ENCODE peak calls at places on chromosomes 4 and X, in seven cellular contexts. One of them, this sample, is unnamed.
A peak's percentile ranks its signal among the peaks of the same experiment; 100 is the strongest.

GRCh38 chr4:185343726-185344581 is 51.8 kb downstream of the LRP2BP start:
- DNase-seq in H1: no peak
- DNase-seq in HCT116: no peak
- DNase-seq in HepG2: no peak
- DNase-seq in GM12878: no peak
- DNase-seq in K562: no peak
- DNase-seq in SK-N-SH: peak; percentile 66
- DNase-seq in this sample: no peak

GRCh38 chrX:106177106-106177981 is 9.2 kb downstream of the PWWP3B start:
- DNase-seq in GM12878: no peak
- DNase-seq in HepG2: no peak
- DNase-seq in HCT116: no peak
- DNase-seq in H1: peak; percentile 33
- DNase-seq in SK-N-SH: no peak
- DNase-seq in K562: no peak
- DNase-seq in this sample: no peak

GRCh38 chrX:72038016-72038415 is 93.7 kb downstream of the RTL5 start:
- DNase-seq in K562: no peak
- DNase-seq in GM12878: no peak
- DNase-seq in HepG2: no peak
- DNase-seq in HCT116: no peak
- DNase-seq in SK-N-SH: no peak
- DNase-seq in H1: no peak
- DNase-seq in this sample: no peak

GRCh38 chr4:113410686-113411085 is 350.9 kb downstream of the CAMK2D start:
- DNase-seq in HCT116: no peak
- DNase-seq in H1: no peak
- DNase-seq in HepG2: no peak
- DNase-seq in GM12878: no peak
- DNase-seq in SK-N-SH: no peak
- DNase-seq in K562: no peak
- DNase-seq in this sample: no peak

GRCh38 chrX:134599173-134599914 is 58.9 kb downstream of the PLAC1 start:
- DNase-seq in HCT116: no peak
- DNase-seq in HepG2: no peak
- DNase-seq in H1: no peak
- DNase-seq in SK-N-SH: no peak
- DNase-seq in K562: no peak
- DNase-seq in GM12878: peak; percentile 8
- DNase-seq in this sample: no peak

GRCh38 chr4:186067757-186068385 is 1.1 kb upstream of the TLR3 start:
- DNase-seq in K562: no peak
- DNase-seq in GM12878: peak; percentile 25
- DNase-seq in H1: peak; percentile 10
- DNase-seq in SK-N-SH: peak; percentile 31
- DNase-seq in HCT116: peak; percentile 64
- DNase-seq in HepG2: peak; percentile 67
- DNase-seq in this sample: peak; percentile 25

GRCh38 chrX:39856472-39857121 is 241.2 kb downstream of the BCOR start:
- DNase-seq in K562: no peak
- DNase-seq in H1: no peak
- DNase-seq in GM12878: no peak
- DNase-seq in HepG2: no peak
- DNase-seq in HCT116: no peak
- DNase-seq in SK-N-SH: no peak
- DNase-seq in this sample: no peak

GRCh38 chr4:15078682-15079642 is 76.7 kb downstream of the CPEB2 start:
- DNase-seq in H1: no peak
- DNase-seq in HepG2: no peak
- DNase-seq in GM12878: no peak
- DNase-seq in HCT116: no peak
- DNase-seq in K562: no peak
- DNase-seq in SK-N-SH: no peak
- DNase-seq in this sample: no peak

GRCh38 chr4:911221-911751 is 20.8 kb downstream of the GAK start:
- DNase-seq in SK-N-SH: no peak
- DNase-seq in K562: no peak
- DNase-seq in GM12878: no peak
- DNase-seq in HepG2: no peak
- DNase-seq in HCT116: no peak
- DNase-seq in H1: no peak
- DNase-seq in this sample: no peak

GRCh38 chr4:137422666-137423065 is 109.6 kb downstream of the PCDH18 start:
- DNase-seq in SK-N-SH: no peak
- DNase-seq in K562: no peak
- DNase-seq in GM12878: no peak
- DNase-seq in HepG2: no peak
- DNase-seq in HCT116: no peak
- DNase-seq in H1: no peak
- DNase-seq in this sample: no peak

GRCh38 chrX:16204538-16204937 is 37.3 kb downstream of the MAGEB17 start:
- DNase-seq in K562: no peak
- DNase-seq in HepG2: no peak
- DNase-seq in HCT116: no peak
- DNase-seq in H1: no peak
- DNase-seq in SK-N-SH: no peak
- DNase-seq in GM12878: no peak
- DNase-seq in this sample: no peak

GRCh38 chr4:63275491-63275890 is 1133.8 kb downstream of the TECRL start:
- DNase-seq in HCT116: no peak
- DNase-seq in HepG2: no peak
- DNase-seq in GM12878: no peak
- DNase-seq in H1: no peak
- DNase-seq in SK-N-SH: no peak
- DNase-seq in K562: no peak
- DNase-seq in this sample: no peak

GRCh38 chr4:40731792-40732245 is 17.9 kb upstream of the NSUN7 start:
- DNase-seq in H1: no peak
- DNase-seq in SK-N-SH: peak; percentile 28
- DNase-seq in GM12878: no peak
- DNase-seq in HepG2: peak; percentile 28
- DNase-seq in HCT116: no peak
- DNase-seq in K562: no peak
- DNase-seq in this sample: no peak

GRCh38 chr4:153169811-153170210 is 34.4 kb upstream of the TRIM2 start:
- DNase-seq in HCT116: no peak
- DNase-seq in SK-N-SH: no peak
- DNase-seq in HepG2: no peak
- DNase-seq in GM12878: no peak
- DNase-seq in H1: no peak
- DNase-seq in K562: no peak
- DNase-seq in this sample: no peak

GRCh38 chrX:97322401-97322800 is 438.7 kb downstream of the RPA4 start:
- DNase-seq in HCT116: no peak
- DNase-seq in HepG2: no peak
- DNase-seq in SK-N-SH: no peak
- DNase-seq in H1: no peak
- DNase-seq in GM12878: no peak
- DNase-seq in K562: no peak
- DNase-seq in this sample: no peak

GRCh38 chr4:78591404-78591803 is 39.8 kb downstream of the ANXA3 start:
- DNase-seq in GM12878: no peak
- DNase-seq in K562: no peak
- DNase-seq in H1: no peak
- DNase-seq in SK-N-SH: no peak
- DNase-seq in HCT116: no peak
- DNase-seq in HepG2: no peak
- DNase-seq in this sample: no peak

GRCh38 chr4:8904041-8904501 is 32.4 kb upstream of the HMX1 start:
- DNase-seq in K562: no peak
- DNase-seq in H1: no peak
- DNase-seq in HepG2: no peak
- DNase-seq in HCT116: no peak
- DNase-seq in GM12878: no peak
- DNase-seq in SK-N-SH: no peak
- DNase-seq in this sample: no peak

DNA sequence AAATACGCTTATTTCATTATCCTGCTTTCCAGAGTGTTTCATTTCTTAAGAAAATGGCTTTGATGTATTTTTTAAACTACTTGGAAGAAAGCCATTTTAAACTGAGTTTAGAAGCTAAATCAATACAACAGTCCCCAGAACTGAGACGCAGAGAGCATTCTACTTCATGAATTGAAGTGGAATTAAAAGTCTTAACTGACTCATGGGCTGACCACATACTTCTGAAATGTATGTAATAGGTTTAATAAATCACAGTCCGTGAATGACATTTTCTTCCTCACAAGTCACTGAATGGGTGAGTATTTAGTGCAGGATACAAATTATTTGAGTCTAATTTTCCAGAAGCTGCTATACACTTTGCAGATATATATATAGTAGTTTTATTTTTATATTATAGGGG is 55.6 kb downstream of the EMCN start:
- DNase-seq in HCT116: no peak
- DNase-seq in HepG2: no peak
- DNase-seq in GM12878: no peak
- DNase-seq in K562: no peak
- DNase-seq in SK-N-SH: no peak
- DNase-seq in H1: no peak
- DNase-seq in this sample: no peak
- TF ChIP-seq SIN3A in HCT116: no peak
- TF ChIP-seq SIN3A in HepG2: no peak
- TF ChIP-seq SIN3A in GM12878: no peak
- TF ChIP-seq SIN3A in K562: no peak
- TF ChIP-seq SIN3A in SK-N-SH: no peak
- TF ChIP-seq SIN3A in H1: no peak
- TF ChIP-seq SIN3A in this sample: no peak

DNA sequence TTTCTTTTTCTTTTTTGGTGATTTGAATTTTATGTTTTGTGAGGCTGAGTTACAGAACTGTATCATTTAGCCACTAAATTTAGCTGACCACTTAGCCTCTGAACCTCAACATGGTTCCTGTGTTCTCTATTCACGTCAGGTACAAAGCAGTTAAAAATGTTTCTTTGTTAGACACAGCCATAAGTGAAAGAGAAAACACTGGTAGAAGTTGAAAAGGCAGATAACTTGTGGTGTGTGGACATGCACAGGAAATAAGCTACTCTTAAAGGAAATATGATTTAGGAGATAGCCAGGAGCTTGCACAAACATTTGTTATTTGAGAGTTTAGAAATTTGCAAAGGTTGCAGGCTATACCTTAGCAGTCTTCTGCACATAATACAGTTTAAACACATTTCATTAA is 171.0 kb upstream of the RPS6KA3 start:
- DNase-seq in K562: no peak
- DNase-seq in H1: no peak
- DNase-seq in GM12878: no peak
- DNase-seq in HCT116: no peak
- DNase-seq in SK-N-SH: no peak
- DNase-seq in HepG2: peak; percentile 21
- DNase-seq in this sample: no peak
- TF ChIP-seq SIN3A in K562: no peak
- TF ChIP-seq SIN3A in H1: no peak
- TF ChIP-seq SIN3A in GM12878: no peak
- TF ChIP-seq SIN3A in HCT116: no peak
- TF ChIP-seq SIN3A in SK-N-SH: no peak
- TF ChIP-seq SIN3A in HepG2: no peak
- TF ChIP-seq SIN3A in this sample: no peak

GRCh38 chr4:170008376-170008775 is 17.8 kb downstream of the MFAP3L start:
- DNase-seq in HepG2: no peak
- DNase-seq in SK-N-SH: no peak
- DNase-seq in GM12878: no peak
- DNase-seq in HCT116: no peak
- DNase-seq in H1: no peak
- DNase-seq in K562: no peak
- DNase-seq in this sample: no peak

GRCh38 chr4:170003071-170004070 is 22.8 kb downstream of the MFAP3L start:
- DNase-seq in GM12878: no peak
- DNase-seq in HCT116: no peak
- DNase-seq in H1: no peak
- DNase-seq in SK-N-SH: no peak
- DNase-seq in HepG2: no peak
- DNase-seq in K562: no peak
- DNase-seq in this sample: no peak

GRCh38 chr4:170007113-170007512 is 19.1 kb downstream of the MFAP3L start:
- DNase-seq in HCT116: no peak
- DNase-seq in H1: no peak
- DNase-seq in SK-N-SH: no peak
- DNase-seq in K562: peak; percentile 63
- DNase-seq in GM12878: no peak
- DNase-seq in HepG2: no peak
- DNase-seq in this sample: no peak

GRCh38 chr4:170004656-170005250 is 21.4 kb downstream of the MFAP3L start:
- DNase-seq in H1: no peak
- DNase-seq in HCT116: no peak
- DNase-seq in SK-N-SH: no peak
- DNase-seq in K562: no peak
- DNase-seq in GM12878: no peak
- DNase-seq in HepG2: no peak
- DNase-seq in this sample: no peak

DNA sequence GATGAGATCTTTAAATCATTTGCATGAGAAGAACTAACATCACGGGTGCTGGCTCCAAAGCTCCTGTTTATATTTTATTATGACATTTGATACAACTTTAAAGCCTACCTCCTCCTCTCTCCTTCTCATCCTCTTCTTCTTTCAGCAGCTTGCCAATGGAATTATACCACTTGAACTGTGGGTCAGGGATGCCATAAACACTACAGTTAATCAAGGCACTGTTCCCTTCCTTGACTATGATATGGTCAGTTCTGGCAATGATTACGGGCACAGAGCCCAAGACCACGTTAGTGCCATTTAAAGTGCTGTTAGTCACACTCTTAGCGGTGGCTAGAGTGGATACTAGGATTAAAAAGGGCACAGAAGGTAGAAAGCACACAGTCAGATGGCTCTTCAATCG is 20.7 kb downstream of the MFAP3L start:
- DNase-seq in SK-N-SH: no peak
- DNase-seq in K562: no peak
- DNase-seq in HCT116: no peak
- DNase-seq in HepG2: no peak
- DNase-seq in GM12878: no peak
- DNase-seq in H1: no peak
- DNase-seq in this sample: no peak
- TF ChIP-seq SIN3A in SK-N-SH: no peak
- TF ChIP-seq SIN3A in K562: no peak
- TF ChIP-seq SIN3A in HCT116: no peak
- TF ChIP-seq SIN3A in HepG2: no peak
- TF ChIP-seq SIN3A in GM12878: no peak
- TF ChIP-seq SIN3A in H1: no peak
- TF ChIP-seq SIN3A in this sample: no peak

GRCh38 chrX:150570512-150570911 is 2.1 kb downstream of the MTM1 start:
- DNase-seq in H1: no peak
- DNase-seq in HCT116: no peak
- DNase-seq in GM12878: no peak
- DNase-seq in K562: no peak
- DNase-seq in SK-N-SH: no peak
- DNase-seq in HepG2: peak; percentile 93
- DNase-seq in this sample: no peak

GRCh38 chrX:150567645-150568319 is 639 bp upstream of the MTM1 start:
- DNase-seq in H1: no peak
- DNase-seq in SK-N-SH: no peak
- DNase-seq in HepG2: no peak
- DNase-seq in GM12878: no peak
- DNase-seq in K562: no peak
- DNase-seq in HCT116: no peak
- DNase-seq in this sample: no peak

GRCh38 chrX:150566734-150567182 is 1.7 kb upstream of the MTM1 start:
- DNase-seq in K562: no peak
- DNase-seq in HepG2: no peak
- DNase-seq in H1: peak; percentile 84
- DNase-seq in GM12878: no peak
- DNase-seq in HCT116: no peak
- DNase-seq in SK-N-SH: no peak
- DNase-seq in this sample: no peak

GRCh38 chrX:150568320-150569154 is at the start of gene MTM1:
- DNase-seq in K562: peak; percentile 97
- DNase-seq in HepG2: peak; percentile 91
- DNase-seq in GM12878: peak; percentile 71
- DNase-seq in HCT116: peak; percentile 84
- DNase-seq in H1: peak; percentile 88
- DNase-seq in SK-N-SH: peak; percentile 96
- DNase-seq in this sample: peak; percentile 84

GRCh38 chrX:150569155-150569477 is 695 bp downstream of the MTM1 start:
- DNase-seq in SK-N-SH: no peak
- DNase-seq in HCT116: no peak
- DNase-seq in K562: no peak
- DNase-seq in GM12878: no peak
- DNase-seq in H1: no peak
- DNase-seq in HepG2: no peak
- DNase-seq in this sample: no peak
- TF ChIP-seq SIN3A in SK-N-SH: no peak
- TF ChIP-seq SIN3A in HCT116: no peak
- TF ChIP-seq SIN3A in K562: no peak
- TF ChIP-seq SIN3A in GM12878: no peak
- TF ChIP-seq SIN3A in H1: no peak
- TF ChIP-seq SIN3A in HepG2: no peak
- TF ChIP-seq SIN3A in this sample: no peak